ENCODE peak calls at places on chromosomes 6 and 20, in seven cellular contexts. Q is HepG2, H is HCT116, Z is GM12878, C is H1, P is K562, X is SK-N-SH. F is an unnamed sample.

GRCh38 chr6:34138924-34139323 is 7.0 kb downstream of the GRM4 start:
- DNase-seq in Q (no peak), H (no peak), Z (no peak), C (no peak), P (no peak), X (no peak), F (no peak)

GRCh38 chr6:89927788-89928565 is 33.7 kb downstream of the GJA10 start:
- DNase-seq in Q (no peak), H (no peak), Z (no peak), C (peak; percentile 8), P (no peak), X (no peak), F (no peak)

GRCh38 chr6:134640229-134640628 is 309.7 kb downstream of the ALDH8A1 start:
- DNase-seq in Q (no peak), H (no peak), Z (no peak), C (no peak), P (no peak), X (no peak), F (no peak)

GRCh38 chr6:12729467-12729866 is 12.9 kb downstream of the PHACTR1 start:
- DNase-seq in Q (no peak), H (no peak), Z (no peak), C (no peak), P (no peak), X (no peak), F (no peak)

GRCh38 chr6:3388786-3389185 is 68.1 kb downstream of the SLC22A23 start:
- DNase-seq in Q (no peak), H (no peak), Z (peak; percentile 62), C (no peak), P (no peak), X (no peak), F (no peak)

GRCh38 chr6:33430991-33431879 is 11.4 kb downstream of the SYNGAP1 start:
- DNase-seq in Q (peak; percentile 46), H (no peak), Z (no peak), C (peak; percentile 93), P (peak; percentile 92), X (peak; percentile 98), F (no peak)

GRCh38 chr6:12196326-12196936 is 93.7 kb upstream of the EDN1 start:
- DNase-seq in Q (no peak), H (no peak), Z (no peak), C (no peak), P (no peak), X (no peak), F (no peak)

GRCh38 chr20:47969426-47969825 is 184.1 kb upstream of the SULF2 start:
- DNase-seq in Q (no peak), H (no peak), Z (no peak), C (peak; percentile 56), P (peak; percentile 37), X (no peak), F (no peak)

GRCh38 chr6:18400831-18401446 is 13.8 kb downstream of the RNF144B start:
- DNase-seq in Q (no peak), H (no peak), Z (peak; percentile 53), C (no peak), P (no peak), X (no peak), F (no peak)

GRCh38 chr20:23666189-23666588 is 22.6 kb downstream of the CST4 start:
- DNase-seq in Q (no peak), H (no peak), Z (no peak), C (no peak), P (no peak), X (no peak), F (no peak)

GRCh38 chr20:1810926-1811620 is 84.1 kb upstream of the SIRPA start:
- DNase-seq in Q (peak; percentile 61), H (no peak), Z (no peak), C (no peak), P (no peak), X (no peak), F (no peak)

GRCh38 chr6:158586652-158587051 is 26.8 kb downstream of the TMEM181 start:
- DNase-seq in Q (no peak), H (no peak), Z (no peak), C (no peak), P (no peak), X (no peak), F (no peak)

GRCh38 chr6:8588176-8588575 is 152.8 kb upstream of the SLC35B3 start:
- DNase-seq in Q (no peak), H (no peak), Z (no peak), C (no peak), P (no peak), X (no peak), F (no peak)

GRCh38 chr6:136066005-136066404 is 184.1 kb downstream of the MTFR2 start:
- DNase-seq in Q (no peak), H (no peak), Z (no peak), C (no peak), P (no peak), X (no peak), F (no peak)

GRCh38 chr6:165260462-165260861 is 48.9 kb downstream of the C6orf118 start:
- DNase-seq in Q (no peak), H (no peak), Z (no peak), C (no peak), P (no peak), X (no peak), F (no peak)

GRCh38 chr6:8672882-8673281 is 237.5 kb upstream of the SLC35B3 start:
- DNase-seq in Q (no peak), H (no peak), Z (no peak), C (no peak), P (no peak), X (no peak), F (no peak)

GRCh38 chr6:13407709-13408695 is 79.4 kb downstream of the GFOD1 start:
- DNase-seq in Q (peak; percentile 100), H (no peak), Z (no peak), C (no peak), P (no peak), X (no peak), F (no peak)

GRCh38 chr6:63643862-63644261 is 8.3 kb downstream of the PHF3 start:
- DNase-seq in Q (no peak), H (no peak), Z (no peak), C (no peak), P (no peak), X (no peak), F (no peak)

GRCh38 chr6:149233056-149233715 is 84.3 kb upstream of the TAB2 start:
- DNase-seq in Q (peak; percentile 63), H (peak; percentile 95), Z (no peak), C (no peak), P (peak; percentile 27), X (no peak), F (peak; percentile 53)
- H3K27ac ChIP-seq in Q (no peak overlapping the region), H (peak overlapping the region; percentile 97), Z (no peak overlapping the region), C (no peak overlapping the region), P (peak overlapping the region; percentile 11), X (peak overlapping the region; percentile 94), F (peak overlapping the region; percentile 58)

GRCh38 chr6:168029459-168030217 is 32.2 kb downstream of the KIF25 start:
- DNase-seq in Q (no peak), H (no peak), Z (no peak), C (no peak), P (no peak), X (no peak), F (no peak)

GRCh38 chr6:168030881-168031280 is 33.4 kb downstream of the KIF25 start:
- DNase-seq in Q (no peak), H (no peak), Z (no peak), C (no peak), P (no peak), X (no peak), F (no peak)

GRCh38 chr6:168032383-168032760 is 34.9 kb downstream of the KIF25 start:
- DNase-seq in Q (no peak), H (no peak), Z (no peak), C (no peak), P (no peak), X (no peak), F (no peak)

GRCh38 chr6:168030218-168030693 is 32.8 kb downstream of the KIF25 start:
- DNase-seq in Q (no peak), H (no peak), Z (no peak), C (no peak), P (no peak), X (no peak), F (no peak)

DNA sequence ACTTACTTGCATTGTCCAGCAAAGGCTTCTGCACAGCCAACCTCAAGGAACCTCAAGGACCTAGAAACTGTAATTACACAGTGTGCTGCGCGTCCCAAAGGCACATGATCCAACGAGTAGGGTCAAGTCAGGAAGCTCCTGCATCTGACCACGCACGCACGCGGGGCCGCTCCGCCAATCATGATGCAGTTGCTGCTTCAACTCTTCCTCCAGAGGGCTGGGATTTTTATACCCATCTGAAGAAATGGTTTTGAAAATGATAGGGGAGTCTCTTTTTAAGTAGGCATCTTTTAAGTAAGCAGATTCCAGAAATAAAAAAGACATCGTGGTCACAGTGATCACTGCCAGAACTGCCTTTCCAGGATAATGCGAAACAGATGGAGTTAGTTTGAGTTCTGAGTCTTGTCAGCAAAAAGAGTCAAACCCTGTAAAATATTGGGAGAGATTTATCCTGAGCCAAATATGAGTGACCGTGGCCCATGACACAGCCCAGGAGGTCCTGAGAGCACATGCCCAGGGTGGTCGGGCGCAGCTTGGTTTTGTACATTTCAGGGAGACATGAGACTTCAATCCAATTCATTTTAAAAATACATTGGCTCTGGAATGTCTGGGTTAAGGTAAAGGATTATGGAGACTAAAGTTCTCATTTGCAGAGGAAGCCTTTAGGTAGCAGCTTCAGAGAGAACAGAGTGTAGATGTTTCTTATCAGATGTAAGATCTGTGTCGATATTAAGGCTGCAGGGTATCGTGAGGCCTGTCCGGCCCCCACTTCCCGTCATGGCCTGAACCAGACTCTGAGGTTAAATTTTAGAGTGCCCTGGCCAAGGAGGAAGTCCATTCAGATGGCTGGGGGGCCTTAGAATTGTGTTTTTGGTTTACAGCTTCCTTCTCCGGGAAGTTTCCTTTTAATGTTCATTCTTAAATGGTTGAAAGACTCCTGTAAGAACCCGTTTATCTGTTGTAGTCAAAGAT is 34.2 kb downstream of the KIF25 start:
- DNase-seq in Q (no peak), H (no peak), Z (no peak), C (no peak), P (no peak), X (no peak), F (no peak)
- TF ChIP-seq SIN3A in Q (no peak), H (no peak), Z (no peak), C (no peak), P (no peak), X (no peak), F (no peak)

DNA sequence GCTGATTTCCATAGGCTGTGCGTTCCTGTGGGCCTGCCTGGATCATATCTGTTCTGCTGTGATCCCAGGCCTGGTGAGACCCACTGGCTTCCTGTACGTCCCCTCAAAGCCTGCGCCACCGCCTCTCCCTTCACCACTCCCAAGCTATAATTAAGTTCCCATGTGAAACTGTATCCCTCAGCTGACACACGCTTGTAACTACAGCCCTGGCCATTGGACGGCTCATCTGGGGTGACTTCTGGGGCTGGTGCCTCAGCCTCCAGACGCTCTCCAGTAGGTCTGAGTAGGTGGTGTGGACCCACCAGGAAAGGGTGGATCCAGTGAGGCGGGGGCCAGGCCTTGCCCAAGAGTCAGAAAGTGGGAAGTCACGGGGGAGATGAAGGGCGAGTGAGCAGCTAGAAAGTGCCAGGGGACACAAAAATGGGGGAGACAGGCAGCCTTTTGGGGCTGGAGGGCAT is 21.0 kb downstream of the PPARD start:
- DNase-seq in Q (no peak), H (no peak), Z (no peak), C (no peak), P (peak; percentile 86), X (peak; percentile 68), F (no peak)
- H3K27ac ChIP-seq in Q (no peak overlapping the region), H (peak overlapping the region; percentile 2), Z (no peak overlapping the region), C (no peak overlapping the region), P (peak overlapping the region; percentile 87), X (no peak overlapping the region), F (no peak overlapping the region)

DNA sequence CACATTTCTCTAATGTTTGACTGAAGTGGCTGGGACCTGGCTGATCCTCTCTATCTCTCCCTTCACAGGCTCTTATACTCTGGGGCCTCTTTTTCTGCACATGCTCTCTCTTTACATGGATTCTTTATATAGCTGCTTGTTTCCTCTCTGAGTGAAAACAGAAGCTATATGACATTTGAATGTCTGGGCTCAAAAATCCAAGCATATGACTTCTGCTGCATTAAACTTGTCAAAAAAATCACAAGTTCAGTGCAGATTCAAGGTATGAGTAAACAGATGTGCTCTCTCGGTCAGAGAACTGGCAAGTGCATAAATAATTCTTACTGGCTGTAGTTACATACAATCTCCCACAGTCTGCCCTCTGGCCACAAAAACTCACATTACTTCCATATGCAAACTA is 96.6 kb downstream of the LCA5 start:
- DNase-seq in Q (no peak), H (no peak), Z (no peak), C (no peak), P (no peak), X (no peak), F (no peak)
- TF ChIP-seq SIN3A in Q (no peak), H (no peak), Z (no peak), C (no peak), P (no peak), X (no peak), F (no peak)